ENCODE peak calls at places on chromosomes 6 and 20, in six cellular contexts. Q is NT2/D1, I is NCI-H2171 treated with DMSO at 0.1 percent for 48 hours, V is fibroblast of lung, J is kidney tubule cell, G is RKO. W is an unnamed sample.

GRCh38 chr6:355373-355772 is 36.2 kb upstream of the IRF4 start:
- DNase-seq in Q (no peak), I (no peak), V (no peak), J (no peak), G (no peak), W (no peak)

GRCh38 chr6:26199773-26200728 is 112.8 kb downstream of the HFE start:
- DNase-seq in Q (no peak), I (peak; percentile 86), V (peak; percentile 30), J (peak; percentile 31), G (peak; percentile 69), W (no peak)

GRCh38 chr6:157965387-157965786 is 16.3 kb upstream of the SYNJ2 start:
- DNase-seq in Q (no peak), I (no peak), V (no peak), J (no peak), G (no peak), W (no peak)

GRCh38 chr6:7631466-7631865 is 41.5 kb downstream of the SNRNP48 start:
- DNase-seq in Q (no peak), I (no peak), V (no peak), J (no peak), G (no peak), W (no peak)

GRCh38 chr20:45506927-45507820 is 8.2 kb downstream of the SPINT3 start:
- DNase-seq in Q (no peak), I (no peak), V (no peak), J (peak; percentile 35), G (peak; percentile 34), W (no peak)

GRCh38 chr20:48761023-48761785 is 66.6 kb downstream of the PREX1 start:
- DNase-seq in Q (no peak), I (no peak), V (no peak), J (no peak), G (no peak), W (no peak)

GRCh38 chr6:112362027-112362795 is 15.1 kb downstream of the RFPL4B start:
- DNase-seq in Q (no peak), I (no peak), V (no peak), J (no peak), G (no peak), W (no peak)

GRCh38 chr6:117481278-117481925 is 1.1 kb upstream of the DCBLD1 start:
- DNase-seq in Q (no peak), I (no peak), V (no peak), J (no peak), G (no peak), W (no peak)

GRCh38 chr20:10481671-10482070 is 46.6 kb downstream of the SLX4IP start:
- DNase-seq in Q (no peak), I (peak; percentile 19), V (no peak), J (no peak), G (no peak), W (no peak)

GRCh38 chr6:131840441-131840840 is 32.6 kb downstream of the ENPP1 start:
- DNase-seq in Q (no peak), I (no peak), V (no peak), J (no peak), G (no peak), W (no peak)

GRCh38 chr20:41136336-41136694 is 1.0 kb upstream of the PLCG1 start:
- DNase-seq in Q (peak; percentile 18), I (peak; percentile 60), V (no peak), J (no peak), G (no peak), W (no peak)

GRCh38 chr20:63483834-63484233 is 11.4 kb upstream of the KCNQ2 start:
- DNase-seq in Q (no peak), I (peak; percentile 46), V (no peak), J (peak; percentile 9), G (no peak), W (no peak)

GRCh38 chr6:170089937-170090335 is 200.9 kb downstream of the DLL1 start:
- DNase-seq in Q (no peak), I (no peak), V (no peak), J (no peak), G (no peak), W (no peak)

GRCh38 chr6:73566954-73567591 is 46.2 kb upstream of the EEF1A1 start:
- DNase-seq in Q (no peak), I (no peak), V (peak; percentile 85), J (peak; percentile 80), G (peak; percentile 80), W (no peak)

GRCh38 chr20:51036827-51037229 is 13.9 kb upstream of the KCNG1 start:
- DNase-seq in Q (no peak), I (no peak), V (no peak), J (no peak), G (peak; percentile 32), W (no peak)

GRCh38 chr20:4836935-4837334 is 115.2 kb downstream of the PRND start:
- DNase-seq in Q (no peak), I (no peak), V (peak; percentile 5), J (no peak), G (no peak), W (no peak)

GRCh38 chr20:29326376-29327070 is 1930.9 kb upstream of the DEFB115 start:
- DNase-seq in Q (no peak), I (no peak), V (no peak), J (no peak), G (no peak), W (no peak)

GRCh38 chr6:24910331-24910849 is 25.4 kb downstream of the RIPOR2 start:
- DNase-seq in Q (no peak), I (peak; percentile 49), V (no peak), J (no peak), G (no peak), W (no peak)

GRCh38 chr20:1491281-1491840 is at the start of gene SIRPB2:
- DNase-seq in Q (no peak), I (no peak), V (no peak), J (no peak), G (no peak), W (no peak)

GRCh38 chr6:2782825-2783187 is 17.6 kb downstream of the WRNIP1 start:
- DNase-seq in Q (no peak), I (peak; percentile 86), V (no peak), J (no peak), G (no peak), W (no peak)

GRCh38 chr6:146972526-146972925 is 231.7 kb upstream of the STXBP5 start:
- DNase-seq in Q (no peak), I (no peak), V (peak; percentile 14), J (no peak), G (no peak), W (no peak)

GRCh38 chr20:45576995-45577394 is 2.1 kb downstream of the WFDC8 start:
- DNase-seq in Q (no peak), I (no peak), V (no peak), J (no peak), G (no peak), W (no peak)

GRCh38 chr20:37970856-37971245 is 62.4 kb downstream of the TTI1 start:
- DNase-seq in Q (no peak), I (no peak), V (no peak), J (no peak), G (no peak), W (no peak)

GRCh38 chr6:76681781-76682180 is 609.3 kb upstream of the IMPG1 start:
- DNase-seq in Q (no peak), I (no peak), V (peak; percentile 8), J (no peak), G (no peak), W (no peak)

GRCh38 chr6:97674802-97675201 is 391.8 kb upstream of the MMS22L start:
- DNase-seq in Q (no peak), I (no peak), V (peak; percentile 33), J (peak; percentile 4), G (no peak), W (no peak)

W was measured in iPS DF 19.7.